ENCODE peak calls at places on chromosomes 7 and 10, in eight cellular contexts. One of them, this sample, is unnamed.

GRCh38 chr7:101707587-101707986 is 78.5 kb upstream of the MYL10 start:
- DNase-seq in heart right ventricle: no peak
- DNase-seq in lower lobe of right lung: no peak
- DNase-seq in astrocyte of the spinal cord: no peak
- DNase-seq in cardiac fibroblast: no peak
- DNase-seq in pancreas: no peak
- DNase-seq in GM12865: no peak
- DNase-seq in Caco-2: no peak
- DNase-seq in this sample: no peak

GRCh38 chr10:87618470-87619423 is 40.9 kb upstream of the PAPSS2 start:
- DNase-seq in GM12865: no peak
- DNase-seq in Caco-2: peak
- DNase-seq in heart right ventricle: no peak
- DNase-seq in pancreas: peak
- DNase-seq in lower lobe of right lung: peak
- DNase-seq in astrocyte of the spinal cord: no peak
- DNase-seq in cardiac fibroblast: peak
- DNase-seq in this sample: no peak

GRCh38 chr7:117931314-117931713 is 58.1 kb upstream of the CTTNBP2 start:
- DNase-seq in GM12865: no peak
- DNase-seq in heart right ventricle: no peak
- DNase-seq in Caco-2: no peak
- DNase-seq in pancreas: no peak
- DNase-seq in cardiac fibroblast: no peak
- DNase-seq in lower lobe of right lung: no peak
- DNase-seq in astrocyte of the spinal cord: no peak
- DNase-seq in this sample: no peak

GRCh38 chr7:85103962-85104361 is 82.9 kb downstream of the SEMA3D start:
- DNase-seq in GM12865: no peak
- DNase-seq in cardiac fibroblast: peak
- DNase-seq in astrocyte of the spinal cord: no peak
- DNase-seq in heart right ventricle: no peak
- DNase-seq in pancreas: no peak
- DNase-seq in lower lobe of right lung: no peak
- DNase-seq in Caco-2: no peak
- DNase-seq in this sample: no peak

GRCh38 chr10:49791100-49791499 is 29.0 kb upstream of the OGDHL start:
- DNase-seq in GM12865: no peak
- DNase-seq in Caco-2: no peak
- DNase-seq in pancreas: no peak
- DNase-seq in lower lobe of right lung: no peak
- DNase-seq in heart right ventricle: no peak
- DNase-seq in cardiac fibroblast: no peak
- DNase-seq in astrocyte of the spinal cord: no peak
- DNase-seq in this sample: no peak

GRCh38 chr10:35559416-35559815 is 45.7 kb upstream of the GJD4 start:
- DNase-seq in cardiac fibroblast: no peak
- DNase-seq in GM12865: no peak
- DNase-seq in astrocyte of the spinal cord: no peak
- DNase-seq in heart right ventricle: no peak
- DNase-seq in pancreas: no peak
- DNase-seq in lower lobe of right lung: no peak
- DNase-seq in Caco-2: no peak
- DNase-seq in this sample: no peak

GRCh38 chr10:11489591-11489990 is 121.9 kb downstream of the USP6NL start:
- DNase-seq in cardiac fibroblast: peak
- DNase-seq in heart right ventricle: no peak
- DNase-seq in Caco-2: no peak
- DNase-seq in astrocyte of the spinal cord: peak
- DNase-seq in lower lobe of right lung: no peak
- DNase-seq in pancreas: no peak
- DNase-seq in GM12865: no peak
- DNase-seq in this sample: no peak

GRCh38 chr7:139613971-139614411 is 90.5 kb downstream of the CLEC2L start:
- DNase-seq in pancreas: no peak
- DNase-seq in cardiac fibroblast: no peak
- DNase-seq in lower lobe of right lung: no peak
- DNase-seq in GM12865: no peak
- DNase-seq in Caco-2: no peak
- DNase-seq in heart right ventricle: no peak
- DNase-seq in astrocyte of the spinal cord: no peak
- DNase-seq in this sample: no peak

GRCh38 chr10:75062191-75062849 is 49.1 kb upstream of the SAMD8 start:
- DNase-seq in pancreas: no peak
- DNase-seq in astrocyte of the spinal cord: peak
- DNase-seq in GM12865: peak
- DNase-seq in Caco-2: no peak
- DNase-seq in lower lobe of right lung: no peak
- DNase-seq in heart right ventricle: peak
- DNase-seq in cardiac fibroblast: no peak
- DNase-seq in this sample: no peak

GRCh38 chr7:46939558-46939957 is 642.4 kb downstream of the TNS3 start:
- DNase-seq in lower lobe of right lung: no peak
- DNase-seq in heart right ventricle: no peak
- DNase-seq in Caco-2: no peak
- DNase-seq in GM12865: peak
- DNase-seq in astrocyte of the spinal cord: no peak
- DNase-seq in pancreas: no peak
- DNase-seq in cardiac fibroblast: no peak
- DNase-seq in this sample: no peak

GRCh38 chr10:76178561-76179292 is 747.3 kb downstream of the LRMDA start:
- DNase-seq in lower lobe of right lung: no peak
- DNase-seq in astrocyte of the spinal cord: no peak
- DNase-seq in cardiac fibroblast: no peak
- DNase-seq in heart right ventricle: no peak
- DNase-seq in GM12865: no peak
- DNase-seq in Caco-2: no peak
- DNase-seq in pancreas: no peak
- DNase-seq in this sample: no peak

GRCh38 chr7:157670490-157671357 is 333.9 kb downstream of the DNAJB6 start:
- DNase-seq in cardiac fibroblast: no peak
- DNase-seq in pancreas: no peak
- DNase-seq in GM12865: no peak
- DNase-seq in Caco-2: peak
- DNase-seq in lower lobe of right lung: no peak
- DNase-seq in astrocyte of the spinal cord: no peak
- DNase-seq in heart right ventricle: no peak
- DNase-seq in this sample: no peak

GRCh38 chr10:66773418-66773817 is 152.4 kb upstream of the LRRTM3 start:
- DNase-seq in Caco-2: no peak
- DNase-seq in cardiac fibroblast: no peak
- DNase-seq in GM12865: no peak
- DNase-seq in heart right ventricle: no peak
- DNase-seq in pancreas: no peak
- DNase-seq in astrocyte of the spinal cord: no peak
- DNase-seq in lower lobe of right lung: no peak
- DNase-seq in this sample: no peak

GRCh38 chr10:70053212-70053895 is 708 bp downstream of the MACROH2A2 start:
- DNase-seq in GM12865: no peak
- DNase-seq in pancreas: peak
- DNase-seq in lower lobe of right lung: no peak
- DNase-seq in astrocyte of the spinal cord: peak
- DNase-seq in Caco-2: no peak
- DNase-seq in cardiac fibroblast: peak
- DNase-seq in heart right ventricle: peak
- DNase-seq in this sample: no peak

GRCh38 chr7:131547589-131547988 is 8.8 kb downstream of the PODXL start:
- DNase-seq in GM12865: no peak
- DNase-seq in lower lobe of right lung: no peak
- DNase-seq in cardiac fibroblast: no peak
- DNase-seq in heart right ventricle: no peak
- DNase-seq in Caco-2: no peak
- DNase-seq in pancreas: no peak
- DNase-seq in astrocyte of the spinal cord: no peak
- DNase-seq in this sample: no peak

GRCh38 chr10:131426530-131426898 is 115.0 kb upstream of the TCERG1L start:
- DNase-seq in cardiac fibroblast: no peak
- DNase-seq in Caco-2: no peak
- DNase-seq in GM12865: no peak
- DNase-seq in heart right ventricle: no peak
- DNase-seq in lower lobe of right lung: no peak
- DNase-seq in astrocyte of the spinal cord: no peak
- DNase-seq in pancreas: no peak
- DNase-seq in this sample: no peak

GRCh38 chr10:123790132-123790885 is 101.3 kb downstream of the CPXM2 start:
- DNase-seq in astrocyte of the spinal cord: no peak
- DNase-seq in Caco-2: peak
- DNase-seq in cardiac fibroblast: no peak
- DNase-seq in lower lobe of right lung: no peak
- DNase-seq in heart right ventricle: no peak
- DNase-seq in GM12865: no peak
- DNase-seq in pancreas: no peak
- DNase-seq in this sample: no peak

DNA sequence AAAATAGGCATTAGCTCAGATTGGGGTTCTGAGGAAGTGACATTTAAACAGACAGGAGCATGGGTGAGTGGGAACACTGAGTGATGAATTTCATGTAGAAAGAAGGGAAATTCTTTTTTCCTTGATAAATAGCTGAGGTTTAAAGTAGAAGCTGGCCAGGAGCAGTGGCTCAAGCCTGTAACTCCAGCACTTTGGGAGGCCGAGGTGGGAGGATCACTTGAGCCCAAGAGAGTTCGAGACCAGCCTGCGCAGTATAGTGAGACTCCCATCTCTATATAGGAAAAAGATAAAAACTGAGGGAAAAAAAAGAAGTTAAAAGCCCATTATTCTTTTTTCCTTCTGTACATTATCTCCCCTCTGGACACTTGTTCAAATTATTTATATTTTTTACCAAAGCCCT is 9.1 kb downstream of the HNRNPF start:
- DNase-seq in astrocyte of the spinal cord: no peak
- DNase-seq in cardiac fibroblast: no peak
- DNase-seq in GM12865: no peak
- DNase-seq in lower lobe of right lung: no peak
- DNase-seq in heart right ventricle: no peak
- DNase-seq in Caco-2: no peak
- DNase-seq in pancreas: no peak
- DNase-seq in this sample: no peak
- H3K4me3 ChIP-seq in astrocyte of the spinal cord: no peak
- H3K4me3 ChIP-seq in cardiac fibroblast: no peak
- H3K4me3 ChIP-seq in GM12865: no peak
- H3K4me3 ChIP-seq in lower lobe of right lung: no peak
- H3K4me3 ChIP-seq in heart right ventricle: no peak
- H3K4me3 ChIP-seq in Caco-2: no peak
- H3K4me3 ChIP-seq in pancreas: no peak
- H3K4me3 ChIP-seq in this sample: no peak

DNA sequence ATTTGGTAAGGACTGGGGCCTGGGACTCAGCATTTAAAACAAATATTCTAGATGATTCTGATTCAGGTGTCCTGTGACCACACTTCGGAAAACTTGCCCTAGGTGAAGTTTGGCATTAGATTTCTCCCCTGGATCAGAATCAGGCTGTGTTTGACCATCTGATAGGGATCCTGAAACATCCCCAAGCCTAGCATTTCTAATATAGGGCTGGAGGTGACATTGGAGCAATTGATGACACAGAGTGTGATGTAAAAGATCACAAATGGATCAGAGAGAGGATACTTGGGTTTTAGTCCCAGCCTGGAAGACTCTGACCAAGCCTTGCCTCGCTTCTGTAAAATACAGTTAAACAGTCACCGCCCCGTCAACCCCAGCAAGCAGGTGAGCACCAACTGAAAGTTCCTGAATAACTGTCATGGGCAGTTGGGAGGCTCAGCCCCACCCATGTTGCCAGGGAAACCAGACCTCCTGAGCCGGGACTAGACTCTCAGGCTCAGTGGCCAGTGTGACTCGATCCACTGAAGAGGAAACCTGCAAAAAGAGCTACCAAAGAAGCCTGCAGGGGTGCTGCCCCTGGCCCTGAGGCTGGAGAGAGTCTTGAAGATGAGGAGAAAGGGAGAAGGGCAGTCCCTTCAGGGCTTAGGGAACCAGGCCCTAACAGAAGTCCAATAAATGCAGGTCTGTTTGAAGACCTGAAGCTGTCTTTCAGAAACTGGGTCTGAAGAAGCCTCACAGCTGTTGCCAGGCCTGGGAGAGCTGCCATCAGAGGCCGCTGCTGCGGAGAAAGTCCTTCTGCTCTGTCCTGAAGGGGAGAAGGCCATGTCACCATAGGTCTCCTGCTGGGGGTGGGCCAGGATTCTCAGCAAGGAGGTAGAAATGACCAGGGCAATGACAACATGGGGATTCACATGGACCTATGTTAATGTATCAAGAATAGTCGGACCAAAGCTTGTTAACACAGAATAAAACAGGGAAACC is 126.1 kb upstream of the KCNMA1 start:
- DNase-seq in GM12865: peak
- DNase-seq in Caco-2: no peak
- DNase-seq in cardiac fibroblast: no peak
- DNase-seq in pancreas: no peak
- DNase-seq in lower lobe of right lung: no peak
- DNase-seq in heart right ventricle: no peak
- DNase-seq in astrocyte of the spinal cord: no peak
- DNase-seq in this sample: no peak
- TF ChIP-seq CTCF in GM12865: no peak
- TF ChIP-seq CTCF in Caco-2: no peak
- TF ChIP-seq CTCF in cardiac fibroblast: no peak
- TF ChIP-seq CTCF in pancreas: no peak
- TF ChIP-seq CTCF in lower lobe of right lung: no peak
- TF ChIP-seq CTCF in heart right ventricle: no peak
- TF ChIP-seq CTCF in astrocyte of the spinal cord: peak
- TF ChIP-seq CTCF in this sample: no peak

GRCh38 chr10:116741391-116742351 is 695 bp downstream of the HSPA12A start:
- DNase-seq in GM12865: no peak
- DNase-seq in pancreas: peak
- DNase-seq in astrocyte of the spinal cord: no peak
- DNase-seq in lower lobe of right lung: no peak
- DNase-seq in Caco-2: no peak
- DNase-seq in cardiac fibroblast: peak
- DNase-seq in heart right ventricle: peak
- DNase-seq in this sample: no peak

GRCh38 chr10:116740971-116741370 is 1.4 kb downstream of the HSPA12A start:
- DNase-seq in Caco-2: no peak
- DNase-seq in cardiac fibroblast: no peak
- DNase-seq in lower lobe of right lung: no peak
- DNase-seq in astrocyte of the spinal cord: no peak
- DNase-seq in pancreas: no peak
- DNase-seq in GM12865: no peak
- DNase-seq in heart right ventricle: no peak
- DNase-seq in this sample: no peak

GRCh38 chr10:116744163-116744788 is 1.9 kb upstream of the HSPA12A start:
- DNase-seq in pancreas: no peak
- DNase-seq in lower lobe of right lung: no peak
- DNase-seq in astrocyte of the spinal cord: no peak
- DNase-seq in GM12865: no peak
- DNase-seq in Caco-2: no peak
- DNase-seq in cardiac fibroblast: no peak
- DNase-seq in heart right ventricle: no peak
- DNase-seq in this sample: no peak

GRCh38 chr10:116743266-116744064 is 1.1 kb upstream of the HSPA12A start:
- DNase-seq in pancreas: no peak
- DNase-seq in lower lobe of right lung: no peak
- DNase-seq in cardiac fibroblast: no peak
- DNase-seq in heart right ventricle: no peak
- DNase-seq in GM12865: no peak
- DNase-seq in astrocyte of the spinal cord: no peak
- DNase-seq in Caco-2: no peak
- DNase-seq in this sample: no peak

GRCh38 chr10:116742367-116743265 is at the start of gene HSPA12A:
- DNase-seq in cardiac fibroblast: peak
- DNase-seq in astrocyte of the spinal cord: peak
- DNase-seq in lower lobe of right lung: peak
- DNase-seq in heart right ventricle: peak
- DNase-seq in Caco-2: peak
- DNase-seq in GM12865: peak
- DNase-seq in pancreas: peak
- DNase-seq in this sample: no peak
- H3K4me3 ChIP-seq in cardiac fibroblast: peak
- H3K4me3 ChIP-seq in astrocyte of the spinal cord: peak
- H3K4me3 ChIP-seq in lower lobe of right lung: peak
- H3K4me3 ChIP-seq in heart right ventricle: peak
- H3K4me3 ChIP-seq in Caco-2: peak
- H3K4me3 ChIP-seq in GM12865: no peak
- H3K4me3 ChIP-seq in pancreas: peak
- H3K4me3 ChIP-seq in this sample: peak

GRCh38 chr10:103951942-103952341 is 15.0 kb upstream of the SLK start:
- DNase-seq in cardiac fibroblast: no peak
- DNase-seq in astrocyte of the spinal cord: no peak
- DNase-seq in pancreas: no peak
- DNase-seq in heart right ventricle: no peak
- DNase-seq in Caco-2: no peak
- DNase-seq in lower lobe of right lung: no peak
- DNase-seq in GM12865: no peak
- DNase-seq in this sample: no peak
- TF ChIP-seq CTCF in cardiac fibroblast: no peak
- TF ChIP-seq CTCF in astrocyte of the spinal cord: no peak
- TF ChIP-seq CTCF in pancreas: no peak
- TF ChIP-seq CTCF in heart right ventricle: no peak
- TF ChIP-seq CTCF in Caco-2: no peak
- TF ChIP-seq CTCF in lower lobe of right lung: no peak
- TF ChIP-seq CTCF in GM12865: no peak
- TF ChIP-seq CTCF in this sample: no peak